ENCODE peak calls at places on chromosomes 16 and 17, in nine cellular contexts. One of them, this sample, is unnamed.

GRCh38 chr16:48158296-48158695 is 2.5 kb upstream of the ABCC12 start:
- DNase-seq in astrocyte of the cerebellum: peak
- DNase-seq in colonic mucosa: no peak
- DNase-seq in progenitor cell of endocrine pancreas: no peak
- DNase-seq in cardiac muscle cell: no peak
- DNase-seq in H1: no peak
- DNase-seq in mucosa of descending colon: no peak
- DNase-seq in endothelial cell of umbilical vein: no peak
- DNase-seq in AG04450: peak
- DNase-seq in this sample: no peak

GRCh38 chr16:54506691-54507090 is 220.1 kb upstream of the IRX3 start:
- DNase-seq in astrocyte of the cerebellum: no peak
- DNase-seq in colonic mucosa: no peak
- DNase-seq in progenitor cell of endocrine pancreas: no peak
- DNase-seq in cardiac muscle cell: peak
- DNase-seq in H1: no peak
- DNase-seq in mucosa of descending colon: no peak
- DNase-seq in endothelial cell of umbilical vein: no peak
- DNase-seq in AG04450: no peak
- DNase-seq in this sample: no peak

GRCh38 chr16:1379863-1380174 is 28.1 kb downstream of the GNPTG start:
- DNase-seq in astrocyte of the cerebellum: no peak
- DNase-seq in colonic mucosa: no peak
- DNase-seq in progenitor cell of endocrine pancreas: no peak
- DNase-seq in cardiac muscle cell: no peak
- DNase-seq in H1: no peak
- DNase-seq in mucosa of descending colon: no peak
- DNase-seq in endothelial cell of umbilical vein: peak
- DNase-seq in AG04450: no peak
- DNase-seq in this sample: no peak

GRCh38 chr16:89738072-89738377 is 16.7 kb downstream of the ZNF276 start:
- DNase-seq in astrocyte of the cerebellum: no peak
- DNase-seq in colonic mucosa: no peak
- DNase-seq in progenitor cell of endocrine pancreas: no peak
- DNase-seq in cardiac muscle cell: no peak
- DNase-seq in H1: no peak
- DNase-seq in mucosa of descending colon: no peak
- DNase-seq in endothelial cell of umbilical vein: no peak
- DNase-seq in AG04450: no peak
- DNase-seq in this sample: no peak

GRCh38 chr16:4691666-4692412 is 1.5 kb upstream of the NUDT16L1 start:
- DNase-seq in astrocyte of the cerebellum: no peak
- DNase-seq in colonic mucosa: no peak
- DNase-seq in progenitor cell of endocrine pancreas: no peak
- DNase-seq in cardiac muscle cell: no peak
- DNase-seq in H1: no peak
- DNase-seq in mucosa of descending colon: no peak
- DNase-seq in endothelial cell of umbilical vein: no peak
- DNase-seq in AG04450: no peak
- DNase-seq in this sample: no peak

GRCh38 chr16:84786605-84787302 is 33.0 kb upstream of the CRISPLD2 start:
- DNase-seq in astrocyte of the cerebellum: no peak
- DNase-seq in colonic mucosa: peak
- DNase-seq in progenitor cell of endocrine pancreas: no peak
- DNase-seq in cardiac muscle cell: no peak
- DNase-seq in H1: no peak
- DNase-seq in mucosa of descending colon: peak
- DNase-seq in endothelial cell of umbilical vein: no peak
- DNase-seq in AG04450: no peak
- DNase-seq in this sample: no peak

GRCh38 chr16:77289331-77289809 is 90.2 kb downstream of the SYCE1L start:
- DNase-seq in astrocyte of the cerebellum: peak
- DNase-seq in colonic mucosa: no peak
- DNase-seq in progenitor cell of endocrine pancreas: no peak
- DNase-seq in cardiac muscle cell: peak
- DNase-seq in H1: no peak
- DNase-seq in mucosa of descending colon: no peak
- DNase-seq in endothelial cell of umbilical vein: peak
- DNase-seq in AG04450: no peak
- DNase-seq in this sample: no peak

GRCh38 chr16:68420366-68420765 is 27.9 kb downstream of the SMPD3 start:
- DNase-seq in astrocyte of the cerebellum: no peak
- DNase-seq in colonic mucosa: no peak
- DNase-seq in progenitor cell of endocrine pancreas: no peak
- DNase-seq in cardiac muscle cell: no peak
- DNase-seq in H1: no peak
- DNase-seq in mucosa of descending colon: no peak
- DNase-seq in endothelial cell of umbilical vein: no peak
- DNase-seq in AG04450: no peak
- DNase-seq in this sample: no peak

GRCh38 chr16:21159281-21159951 is 942 bp downstream of the LDAF1 start:
- DNase-seq in astrocyte of the cerebellum: no peak
- DNase-seq in colonic mucosa: peak
- DNase-seq in progenitor cell of endocrine pancreas: peak
- DNase-seq in cardiac muscle cell: peak
- DNase-seq in H1: peak
- DNase-seq in mucosa of descending colon: peak
- DNase-seq in endothelial cell of umbilical vein: peak
- DNase-seq in AG04450: no peak
- DNase-seq in this sample: no peak

GRCh38 chr16:86496262-86496928 is 13.9 kb upstream of the FOXF1 start:
- DNase-seq in astrocyte of the cerebellum: no peak
- DNase-seq in colonic mucosa: no peak
- DNase-seq in progenitor cell of endocrine pancreas: no peak
- DNase-seq in cardiac muscle cell: no peak
- DNase-seq in H1: no peak
- DNase-seq in mucosa of descending colon: no peak
- DNase-seq in endothelial cell of umbilical vein: no peak
- DNase-seq in AG04450: no peak
- DNase-seq in this sample: no peak

GRCh38 chr17:47649972-47650524 is 329 bp downstream of the KPNB1 start:
- DNase-seq in astrocyte of the cerebellum: no peak
- DNase-seq in colonic mucosa: no peak
- DNase-seq in progenitor cell of endocrine pancreas: no peak
- DNase-seq in cardiac muscle cell: no peak
- DNase-seq in H1: no peak
- DNase-seq in mucosa of descending colon: no peak
- DNase-seq in endothelial cell of umbilical vein: no peak
- DNase-seq in AG04450: no peak
- DNase-seq in this sample: no peak

GRCh38 chr16:85928411-85928820 is 29.5 kb downstream of the IRF8 start:
- DNase-seq in astrocyte of the cerebellum: no peak
- DNase-seq in colonic mucosa: no peak
- DNase-seq in progenitor cell of endocrine pancreas: no peak
- DNase-seq in cardiac muscle cell: no peak
- DNase-seq in H1: no peak
- DNase-seq in mucosa of descending colon: no peak
- DNase-seq in endothelial cell of umbilical vein: no peak
- DNase-seq in AG04450: no peak
- DNase-seq in this sample: no peak

DNA sequence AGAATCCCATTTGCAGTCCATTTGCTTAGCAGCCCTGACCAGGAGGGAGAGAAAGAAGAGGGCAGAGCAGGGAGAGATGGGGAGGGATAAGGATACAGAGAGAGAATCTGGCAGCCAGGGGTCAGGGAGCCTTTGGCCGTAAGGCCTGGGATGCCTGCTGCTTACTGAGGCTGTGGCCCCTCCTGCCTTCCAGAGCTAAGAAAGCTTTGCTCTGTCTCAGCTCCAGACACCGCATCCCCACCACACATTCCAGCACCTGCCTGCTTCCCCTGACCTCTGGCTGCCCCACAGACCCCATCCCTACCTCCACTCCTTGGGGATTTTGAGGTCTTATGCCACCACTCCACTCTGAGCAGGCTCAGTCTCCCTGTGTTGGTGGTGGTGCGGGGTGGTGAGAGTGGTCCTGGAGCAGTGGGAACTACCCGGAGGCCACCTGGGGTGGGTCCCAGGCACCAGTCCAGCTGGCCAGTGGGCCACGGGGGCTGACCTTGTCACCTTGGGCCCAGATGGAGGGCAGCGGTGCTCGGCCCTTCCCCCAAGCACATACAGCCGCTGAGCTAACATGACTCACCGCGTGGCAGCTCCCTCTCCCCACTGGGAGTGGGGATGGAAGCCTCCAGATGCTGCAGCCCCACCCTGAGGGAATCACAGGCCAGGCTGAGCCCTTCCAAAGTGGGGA is 58.3 kb downstream of the RAI1 start:
- DNase-seq in astrocyte of the cerebellum: no peak
- DNase-seq in colonic mucosa: peak
- DNase-seq in progenitor cell of endocrine pancreas: no peak
- DNase-seq in cardiac muscle cell: no peak
- DNase-seq in H1: no peak
- DNase-seq in mucosa of descending colon: peak
- DNase-seq in endothelial cell of umbilical vein: peak
- DNase-seq in AG04450: no peak
- DNase-seq in this sample: no peak
- TF ChIP-seq CTCF in astrocyte of the cerebellum: no peak
- TF ChIP-seq CTCF in colonic mucosa: no peak
- TF ChIP-seq CTCF in progenitor cell of endocrine pancreas: no peak
- TF ChIP-seq CTCF in cardiac muscle cell: no peak
- TF ChIP-seq CTCF in H1: no peak
- TF ChIP-seq CTCF in mucosa of descending colon: no peak
- TF ChIP-seq CTCF in endothelial cell of umbilical vein: no peak
- TF ChIP-seq CTCF in AG04450: no peak
- TF ChIP-seq CTCF in this sample: no peak

DNA sequence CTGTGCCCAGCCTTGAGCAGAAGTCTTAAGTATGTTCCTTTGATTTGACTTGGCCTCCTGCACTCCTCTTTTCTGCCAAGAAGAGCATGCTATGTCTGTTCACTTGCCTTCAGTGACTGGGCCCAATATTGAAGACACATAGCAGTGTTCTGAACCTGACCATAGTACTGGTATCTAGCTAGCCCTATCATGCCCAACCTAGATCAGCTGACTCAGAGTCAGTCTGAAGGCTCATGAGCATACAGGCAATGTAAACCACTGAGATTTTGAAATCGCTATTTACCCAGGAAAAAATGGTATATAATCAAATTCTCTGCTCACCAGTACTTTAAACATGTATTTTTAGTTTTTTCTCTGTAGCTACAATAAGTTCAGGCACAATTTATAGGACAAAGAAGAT is 129.4 kb downstream of the TANC2 start:
- DNase-seq in astrocyte of the cerebellum: no peak
- DNase-seq in colonic mucosa: no peak
- DNase-seq in progenitor cell of endocrine pancreas: no peak
- DNase-seq in cardiac muscle cell: no peak
- DNase-seq in H1: no peak
- DNase-seq in mucosa of descending colon: no peak
- DNase-seq in endothelial cell of umbilical vein: no peak
- DNase-seq in AG04450: no peak
- DNase-seq in this sample: no peak
- TF ChIP-seq CTCF in astrocyte of the cerebellum: no peak
- TF ChIP-seq CTCF in colonic mucosa: no peak
- TF ChIP-seq CTCF in progenitor cell of endocrine pancreas: no peak
- TF ChIP-seq CTCF in cardiac muscle cell: no peak
- TF ChIP-seq CTCF in H1: no peak
- TF ChIP-seq CTCF in mucosa of descending colon: no peak
- TF ChIP-seq CTCF in endothelial cell of umbilical vein: no peak
- TF ChIP-seq CTCF in AG04450: no peak
- TF ChIP-seq CTCF in this sample: no peak

DNA sequence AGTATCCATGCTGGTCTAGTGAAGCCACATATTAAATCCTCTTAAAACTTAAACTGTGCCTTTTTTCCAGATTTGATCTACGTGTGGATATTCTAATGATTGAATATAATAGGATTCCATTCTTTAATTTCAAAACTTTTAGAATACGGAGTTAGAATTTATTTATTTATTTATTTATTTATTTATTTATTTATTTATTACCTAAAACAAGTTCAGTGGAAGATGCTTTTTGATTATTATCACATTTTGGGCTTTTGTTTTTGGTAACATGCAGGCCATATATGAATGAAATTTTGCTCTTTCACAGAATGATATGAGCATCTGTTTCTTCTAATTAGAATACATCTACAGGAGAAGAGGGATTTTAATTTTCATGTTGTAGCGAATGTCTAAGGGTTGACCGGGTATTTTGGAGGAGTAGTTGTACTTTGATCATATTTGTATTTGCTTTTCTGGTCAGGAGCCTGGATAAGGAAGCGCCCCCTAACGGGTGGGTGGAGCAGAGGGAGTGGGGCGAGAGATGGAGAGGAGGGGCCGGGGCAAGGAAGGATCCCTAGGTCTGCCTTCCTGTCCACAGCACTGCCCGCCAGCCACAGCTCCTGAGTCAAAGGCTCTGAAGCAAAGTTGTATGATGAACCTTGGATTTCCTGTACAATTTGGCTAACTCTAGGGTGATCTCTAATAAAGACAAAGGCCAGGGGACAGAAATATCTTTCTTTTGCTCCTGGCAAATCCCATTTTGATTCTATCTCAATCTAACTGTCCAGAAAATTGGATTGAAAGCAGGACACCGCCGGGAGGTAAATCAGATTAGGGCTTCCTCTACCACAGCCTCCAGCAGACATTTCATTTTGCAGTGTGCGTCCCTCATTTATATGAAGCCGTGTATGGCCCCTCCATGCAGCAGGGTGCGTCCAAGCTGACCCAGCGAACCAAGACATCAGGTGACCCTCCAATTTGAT is 149.1 kb downstream of the PRKCA start:
- DNase-seq in astrocyte of the cerebellum: no peak
- DNase-seq in colonic mucosa: peak
- DNase-seq in progenitor cell of endocrine pancreas: no peak
- DNase-seq in cardiac muscle cell: peak
- DNase-seq in H1: peak
- DNase-seq in mucosa of descending colon: peak
- DNase-seq in endothelial cell of umbilical vein: no peak
- DNase-seq in AG04450: no peak
- DNase-seq in this sample: no peak
- TF ChIP-seq CTCF in astrocyte of the cerebellum: no peak
- TF ChIP-seq CTCF in colonic mucosa: peak
- TF ChIP-seq CTCF in progenitor cell of endocrine pancreas: peak
- TF ChIP-seq CTCF in cardiac muscle cell: peak
- TF ChIP-seq CTCF in H1: peak
- TF ChIP-seq CTCF in mucosa of descending colon: no peak
- TF ChIP-seq CTCF in endothelial cell of umbilical vein: peak
- TF ChIP-seq CTCF in AG04450: no peak
- TF ChIP-seq CTCF in this sample: no peak

DNA sequence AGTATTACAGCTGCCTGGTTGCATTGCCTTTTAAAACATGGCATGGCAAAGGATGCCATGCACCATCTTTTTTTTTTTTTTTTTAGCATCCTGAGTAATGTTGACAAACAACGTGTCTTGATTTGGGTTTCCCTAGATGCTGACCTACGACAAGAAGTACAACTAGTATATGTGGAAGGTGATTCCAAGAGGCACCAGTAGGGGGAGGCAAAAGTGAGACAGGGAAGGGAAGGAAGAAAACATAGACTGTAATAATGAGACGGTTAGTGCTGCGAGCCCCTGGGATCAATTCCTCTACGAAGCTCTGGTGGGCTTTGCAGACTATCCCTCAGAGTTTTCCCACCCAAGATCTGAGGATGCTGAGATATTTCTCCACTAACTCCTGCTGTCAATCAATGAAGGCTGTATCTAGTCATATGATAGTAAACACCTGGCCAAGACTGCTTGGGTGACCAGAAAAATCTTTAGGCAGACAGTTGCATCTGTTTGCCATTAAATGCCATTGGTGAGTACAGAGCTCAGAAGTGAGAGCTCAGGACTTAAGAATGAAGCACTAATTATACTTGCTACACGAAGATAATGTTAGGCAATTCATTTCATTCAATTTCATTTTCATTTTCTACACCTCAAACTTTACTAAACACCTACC is 458.6 kb upstream of the GOT2 start:
- DNase-seq in astrocyte of the cerebellum: no peak
- DNase-seq in colonic mucosa: peak
- DNase-seq in progenitor cell of endocrine pancreas: no peak
- DNase-seq in cardiac muscle cell: peak
- DNase-seq in H1: peak
- DNase-seq in mucosa of descending colon: peak
- DNase-seq in endothelial cell of umbilical vein: peak
- DNase-seq in AG04450: no peak
- DNase-seq in this sample: peak
- TF ChIP-seq CTCF in astrocyte of the cerebellum: peak
- TF ChIP-seq CTCF in colonic mucosa: no peak
- TF ChIP-seq CTCF in progenitor cell of endocrine pancreas: peak
- TF ChIP-seq CTCF in cardiac muscle cell: peak
- TF ChIP-seq CTCF in H1: peak
- TF ChIP-seq CTCF in mucosa of descending colon: no peak
- TF ChIP-seq CTCF in endothelial cell of umbilical vein: peak
- TF ChIP-seq CTCF in AG04450: peak
- TF ChIP-seq CTCF in this sample: no peak